ENCODE peak calls at places on chromosomes 12 and 14, in five cellular contexts. H is pancreas, F is GM23248, Z is K562, K is endodermal cell. Q is an unnamed sample. For H3K4me1, the result is how much of the 10 kb centered on the place peaks cover.

GRCh38 chr12:143964-144649 is 69.8 kb downstream of the SLC6A12 start:
- DNase-seq in H (no peak), F (peak), Z (no peak), K (no peak), Q (no peak)

GRCh38 chr12:22518067-22518719 is 26.1 kb downstream of the C2CD5 start:
- DNase-seq in H (peak), F (no peak), Z (no peak), K (no peak), Q (no peak)

GRCh38 chr12:76804435-76804976 is 40.6 kb downstream of the ZDHHC17 start:
- DNase-seq in H (no peak), F (no peak), Z (peak), K (no peak), Q (no peak)

GRCh38 chr14:105315211-105315721 is 718 bp downstream of the PACS2 start:
- DNase-seq in H (peak), F (peak), Z (no peak), K (peak), Q (peak)

GRCh38 chr12:2372735-2373134 is 319.9 kb downstream of the CACNA1C start:
- DNase-seq in H (no peak), F (no peak), Z (no peak), K (peak), Q (no peak)

GRCh38 chr12:50017047-50017446 is 8.2 kb downstream of the RACGAP1 start:
- DNase-seq in H (no peak), F (peak), Z (no peak), K (peak), Q (no peak)

GRCh38 chr14:53273671-53274072 is 120.5 kb upstream of the DDHD1 start:
- DNase-seq in H (no peak), F (peak), Z (peak), K (no peak), Q (no peak)

GRCh38 chr12:21675641-21676040 is 18.0 kb upstream of the LDHB start:
- DNase-seq in H (no peak), F (no peak), Z (no peak), K (no peak), Q (no peak)

GRCh38 chr12:8081921-8082577 is at the start of gene NECAP1:
- DNase-seq in H (peak), F (peak), Z (peak), K (peak), Q (peak)

GRCh38 chr12:67069451-67070306 is 199.5 kb upstream of the CAND1 start:
- DNase-seq in H (peak), F (peak), Z (no peak), K (peak), Q (no peak)

GRCh38 chr12:100573168-100573498 is 351 bp upstream of the GAS2L3 start:
- DNase-seq in H (no peak), F (no peak), Z (no peak), K (no peak), Q (no peak)

GRCh38 chr14:104547998-104548700 is 31.4 kb upstream of the C14orf180 start:
- DNase-seq in H (no peak), F (no peak), Z (no peak), K (no peak), Q (no peak)

GRCh38 chr12:57610553-57611115 is 601 bp upstream of the ARHGEF25 start:
- DNase-seq in H (peak), F (peak), Z (no peak), K (no peak), Q (no peak)

GRCh38 chr12:127363392-127363791 is 903.6 kb upstream of the TMEM132C start:
- DNase-seq in H (no peak), F (peak), Z (peak), K (peak), Q (no peak)

GRCh38 chr12:72267974-72268373 is 4.2 kb upstream of the TRHDE start:
- DNase-seq in H (no peak), F (peak), Z (no peak), K (no peak), Q (no peak)

GRCh38 chr12:126784328-126784921 is 1482.5 kb upstream of the TMEM132C start:
- DNase-seq in H (peak), F (peak), Z (peak), K (peak), Q (no peak)

GRCh38 chr14:88667555-88668273 is 104.9 kb downstream of the ZC3H14 start:
- DNase-seq in H (no peak), F (peak), Z (peak), K (peak), Q (peak)

GRCh38 chr12:51210690-51211395 is 7.0 kb downstream of the POU6F1 start:
- DNase-seq in H (no peak), F (no peak), Z (no peak), K (no peak), Q (no peak)

GRCh38 chr14:43795600-43796228 is 711.4 kb downstream of the FSCB start:
- DNase-seq in H (no peak), F (peak), Z (no peak), K (no peak), Q (no peak)

GRCh38 chr14:63875311-63875710 is 22.5 kb downstream of the SYNE2 start:
- DNase-seq in H (no peak), F (peak), Z (no peak), K (no peak), Q (no peak)

GRCh38 chr12:30992381-30992780 is 65.8 kb downstream of the TSPAN11 start:
- DNase-seq in H (peak), F (no peak), Z (no peak), K (no peak), Q (no peak)

GRCh38 chr14:102891556-102891955 is 30.9 kb upstream of the AMN start:
- DNase-seq in H (no peak), F (peak), Z (no peak), K (no peak), Q (no peak)

GRCh38 chr12:121576851-121577391 is 3.9 kb downstream of the KDM2B start:
- DNase-seq in H (no peak), F (peak), Z (no peak), K (peak), Q (no peak)

GRCh38 chr12:6469092-6469491 is 1.4 kb downstream of the VAMP1 start:
- DNase-seq in H (no peak), F (no peak), Z (no peak), K (no peak), Q (no peak)

GRCh38 chr14:101709962-101710891 is 51.3 kb upstream of the PPP2R5C start:
- DNase-seq in H (no peak), F (no peak), Z (peak), K (peak), Q (no peak)

GRCh38 chr14:24958271-24958670 is 91.7 kb downstream of the STXBP6 start:
- DNase-seq in H (no peak), F (no peak), Z (no peak), K (no peak), Q (no peak)

GRCh38 chr12:53214687-53215455 is 7.8 kb upstream of the ITGB7 start:
- DNase-seq in H (no peak), F (no peak), Z (no peak), K (peak), Q (no peak)

GRCh38 chr12:6958609-6959375 is 7.6 kb downstream of the PTPN6 start:
- DNase-seq in H (peak), F (no peak), Z (no peak), K (no peak), Q (peak)

GRCh38 chr12:84973026-84973425 is 60.4 kb upstream of the SLC6A15 start:
- DNase-seq in H (no peak), F (no peak), Z (no peak), K (no peak), Q (no peak)

GRCh38 chr14:32370720-32371119 is 41.6 kb downstream of the AKAP6 start:
- DNase-seq in H (no peak), F (peak), Z (no peak), K (no peak), Q (no peak)

GRCh38 chr14:64388533-64389243 is 535 bp downstream of the MTHFD1 start:
- DNase-seq in H (peak), F (peak), Z (no peak), K (no peak), Q (no peak)

GRCh38 chr14:89231426-89232113 is 185.5 kb downstream of the FOXN3 start:
- DNase-seq in H (no peak), F (no peak), Z (no peak), K (no peak), Q (no peak)

GRCh38 chr14:95515080-95515489 is 1.4 kb downstream of the SYNE3 start:
- DNase-seq in H (no peak), F (peak), Z (no peak), K (peak), Q (no peak)

DNA sequence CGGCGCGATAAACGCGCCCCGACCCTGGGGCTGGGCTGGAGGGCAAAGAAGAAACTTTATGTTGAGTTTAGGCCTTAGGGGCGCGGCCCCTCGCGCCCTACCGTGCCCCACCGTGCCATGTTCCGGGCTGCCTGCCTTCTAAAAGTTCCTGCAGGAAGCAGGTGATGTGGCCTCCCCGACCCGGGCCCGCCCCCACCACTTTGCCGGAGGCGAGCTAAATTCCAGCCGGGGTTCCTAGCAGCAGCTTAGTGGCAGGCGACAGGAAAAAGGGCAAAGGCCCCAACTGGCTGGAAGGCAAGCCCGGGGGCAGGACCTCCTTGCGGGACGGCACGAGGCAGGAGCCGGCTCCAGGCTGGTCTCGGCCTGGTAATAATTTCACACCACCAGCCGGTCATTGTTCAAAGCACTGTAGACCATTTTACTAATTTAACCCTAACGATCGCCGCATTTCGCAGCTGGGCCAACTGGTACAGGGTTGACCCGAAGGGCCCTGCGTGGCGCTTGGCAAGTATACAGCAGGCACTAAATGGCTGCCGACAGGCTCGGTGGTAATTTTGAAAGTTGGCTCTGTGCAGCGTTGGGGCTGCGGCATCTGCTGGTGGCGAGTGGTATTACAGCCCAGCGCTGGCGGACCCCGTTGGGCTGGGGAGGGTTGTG is 895 bp upstream of the CCDC88C start:
- DNase-seq in H (peak), F (peak), Z (peak), K (peak), Q (peak)
- H3K4me1 ChIP-seq in H (under half), F (under half), Z (under half), K (under half), Q (under half)

DNA sequence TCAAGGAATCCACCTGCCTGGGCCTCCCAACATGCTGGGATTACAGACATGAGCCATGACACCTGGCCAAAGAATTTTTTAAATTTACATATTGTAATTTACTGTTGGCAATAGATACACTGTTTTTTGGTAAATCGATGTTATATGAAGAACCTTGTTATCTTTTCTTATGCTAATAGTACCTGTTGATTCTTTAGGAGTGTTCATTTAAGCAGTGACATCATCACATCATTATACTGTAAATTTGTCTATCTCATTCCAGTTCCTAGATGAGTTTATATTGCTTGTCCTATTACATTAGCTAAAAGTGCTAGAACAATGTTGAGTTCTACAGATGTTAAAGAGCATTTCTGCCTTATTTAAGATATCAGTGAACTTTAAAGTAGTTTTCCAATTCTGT is 13.0 kb upstream of the TAS2R30 start:
- DNase-seq in H (no peak), F (no peak), Z (no peak), K (no peak), Q (no peak)
- H3K4me1 ChIP-seq in H (under half), F (under half), Z (under half), K (under half), Q (under half)

GRCh38 chr12:11727133-11727664 is 77.7 kb downstream of the ETV6 start:
- DNase-seq in H (no peak), F (no peak), Z (no peak), K (no peak), Q (peak)

GRCh38 chr12:11728154-11728755 is 78.8 kb downstream of the ETV6 start:
- DNase-seq in H (no peak), F (no peak), Z (no peak), K (peak), Q (no peak)

GRCh38 chr12:11730299-11731041 is 81.0 kb downstream of the ETV6 start:
- DNase-seq in H (peak), F (no peak), Z (no peak), K (no peak), Q (no peak)

GRCh38 chr12:11729439-11730150 is 80.1 kb downstream of the ETV6 start:
- DNase-seq in H (no peak), F (no peak), Z (no peak), K (no peak), Q (no peak)

GRCh38 chr12:11729008-11729407 is 79.5 kb downstream of the ETV6 start:
- DNase-seq in H (peak), F (no peak), Z (no peak), K (no peak), Q (no peak)
- H3K4me1 ChIP-seq in H (half or more), F (under half), Z (under half), K (under half), Q (under half)

GRCh38 chr12:111645433-111645832 is 40.3 kb downstream of the BRAP start:
- DNase-seq in H (no peak), F (no peak), Z (no peak), K (no peak), Q (no peak)
- H3K4me1 ChIP-seq in H (under half), F (under half), Z (under half), K (under half), Q (under half)

DNA sequence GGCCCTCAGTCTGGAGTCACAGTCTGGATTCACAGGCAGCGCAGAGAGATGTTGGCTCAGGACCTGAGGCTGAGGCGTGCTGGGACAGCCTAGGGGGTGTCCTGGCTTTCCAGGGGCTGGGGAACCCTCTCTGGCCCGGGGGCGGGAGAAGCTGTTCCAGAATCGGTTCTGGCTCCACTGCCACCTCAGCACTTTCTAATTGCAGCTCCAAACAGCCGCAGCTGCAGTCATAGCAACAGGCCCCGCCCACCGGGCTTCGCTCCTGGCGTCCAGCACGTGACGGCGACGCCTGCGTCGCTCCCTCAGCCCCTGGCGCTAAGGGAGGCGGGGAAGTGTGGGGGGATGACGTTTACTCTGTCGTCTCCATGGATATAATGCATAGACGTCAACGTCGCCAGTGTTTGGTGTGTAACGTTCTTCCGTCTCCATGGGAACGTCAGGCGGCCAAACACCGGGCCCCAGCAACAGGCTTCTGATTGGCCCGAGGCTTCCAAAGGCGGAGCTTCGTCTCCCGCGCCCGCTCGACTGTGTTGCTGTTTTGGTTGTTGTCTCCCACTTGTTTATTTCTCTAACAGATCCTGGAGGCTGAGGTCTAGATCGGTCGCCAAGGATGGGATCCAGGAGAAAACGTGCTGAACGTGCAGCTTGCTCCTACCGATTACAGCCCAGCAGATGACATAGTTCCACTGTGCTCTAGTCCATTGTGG is 19.7 kb upstream of the FOS start:
- DNase-seq in H (peak), F (peak), Z (peak), K (peak), Q (peak)
- H3K4me1 ChIP-seq in H (under half), F (under half), Z (under half), K (under half), Q (under half)

GRCh38 chr12:110532644-110533043 is 30.5 kb downstream of the RAD9B start:
- DNase-seq in H (no peak), F (no peak), Z (no peak), K (no peak), Q (no peak)

GRCh38 chr12:110534811-110535210 is 32.7 kb downstream of the RAD9B start:
- DNase-seq in H (no peak), F (no peak), Z (no peak), K (no peak), Q (no peak)

GRCh38 chr12:110531741-110532333 is 29.7 kb downstream of the RAD9B start:
- DNase-seq in H (no peak), F (peak), Z (no peak), K (no peak), Q (no peak)

GRCh38 chr12:110530511-110530910 is 28.4 kb downstream of the RAD9B start:
- DNase-seq in H (no peak), F (no peak), Z (no peak), K (peak), Q (no peak)

GRCh38 chr12:110533607-110534006 is 31.5 kb downstream of the RAD9B start:
- DNase-seq in H (no peak), F (no peak), Z (no peak), K (peak), Q (no peak)
- H3K4me1 ChIP-seq in H (under half), F (under half), Z (under half), K (under half), Q (under half)

DNA sequence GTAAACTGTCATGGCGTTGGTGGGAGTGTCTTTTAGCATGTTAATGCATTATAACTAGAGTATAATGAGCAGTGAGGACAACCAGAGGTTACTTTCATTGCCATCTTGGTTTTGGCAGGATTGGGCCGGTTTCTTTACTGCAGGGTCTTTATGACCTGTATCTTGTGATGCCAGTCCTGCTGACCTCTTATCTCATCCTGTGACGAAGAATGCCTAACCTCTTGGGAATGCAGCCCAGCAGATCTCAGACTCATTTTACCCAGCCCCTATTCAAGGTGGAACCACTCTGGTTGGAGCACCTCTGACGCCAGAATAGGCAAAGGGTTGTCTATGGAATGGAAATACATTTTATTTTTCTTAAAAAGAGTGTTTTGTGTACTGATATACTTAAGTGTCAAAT is 113.9 kb downstream of the OTOGL start:
- DNase-seq in H (no peak), F (no peak), Z (no peak), K (peak), Q (no peak)
- H3K4me1 ChIP-seq in H (under half), F (under half), Z (under half), K (under half), Q (under half)

DNA sequence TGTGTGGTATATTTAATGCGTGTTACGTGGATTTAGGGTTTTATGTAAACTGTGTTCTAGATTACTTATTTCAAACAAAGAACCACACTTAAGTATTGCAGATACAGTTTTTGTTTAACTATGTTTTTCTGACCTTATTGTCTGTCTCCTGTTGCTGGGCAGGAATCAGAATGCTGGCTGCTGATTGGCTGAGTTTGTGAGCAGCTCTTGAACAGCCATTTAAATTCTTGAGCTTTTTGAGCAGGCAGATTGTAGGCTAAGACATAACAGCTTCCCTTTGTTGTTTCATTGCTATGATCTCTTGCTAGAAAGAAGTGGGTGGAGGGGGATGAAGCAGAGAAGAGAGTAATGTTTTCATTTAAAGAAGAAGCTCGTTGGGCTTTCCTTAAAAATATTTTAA is 52.2 kb downstream of the ATF7IP start:
- DNase-seq in H (no peak), F (peak), Z (peak), K (peak), Q (peak)
- H3K4me1 ChIP-seq in H (under half), F (under half), Z (under half), K (under half), Q (under half)